ENCODE peak calls at places on chromosomes 5 and 9, in five cellular contexts. S, G, P, E and M are unnamed samples.

GRCh38 chr5:54883374-54884194 is 101.8 kb downstream of the ESM1 start:
- DNase-seq in S (no peak), G (no peak), P (peak; percentile 66), E (no peak), M (peak; percentile 74)

GRCh38 chr9:33620738-33621439 is 96.8 kb downstream of the ANKRD18B start:
- DNase-seq in S (no peak), G (peak; percentile 62), P (peak; percentile 79), E (no peak), M (no peak)

GRCh38 chr9:137672907-137673791 is 54.3 kb downstream of the EHMT1 start:
- DNase-seq in S (peak; percentile 36), G (peak; percentile 70), P (peak; percentile 86), E (peak; percentile 70), M (peak; percentile 77)

GRCh38 chr5:100566382-100567141 is 31.4 kb downstream of the FAM174A start:
- DNase-seq in S (no peak), G (no peak), P (no peak), E (no peak), M (no peak)

GRCh38 chr9:101458955-101459631 is 23.5 kb upstream of the ALDOB start:
- DNase-seq in S (peak; percentile 79), G (peak; percentile 71), P (peak; percentile 80), E (peak; percentile 85), M (peak; percentile 75)

GRCh38 chr5:43680286-43680685 is 77.3 kb downstream of the NNT start:
- DNase-seq in S (no peak), G (no peak), P (no peak), E (no peak), M (no peak)

GRCh38 chr9:79301549-79301948 is 270.2 kb upstream of the TLE4 start:
- DNase-seq in S (no peak), G (no peak), P (no peak), E (no peak), M (peak; percentile 51)

GRCh38 chr5:173055722-173055982 is 500 bp upstream of the CREBRF start:
- DNase-seq in S (no peak), G (no peak), P (peak; percentile 31), E (peak; percentile 28), M (peak; percentile 29)

GRCh38 chr9:87766697-87767096 is 40.8 kb downstream of the CTSL start:
- DNase-seq in S (peak; percentile 47), G (peak; percentile 92), P (no peak), E (no peak), M (no peak)

GRCh38 chr5:10678236-10678635 is 82.8 kb downstream of the DAP start:
- DNase-seq in S (no peak), G (no peak), P (peak; percentile 39), E (no peak), M (no peak)

GRCh38 chr9:2755285-2755684 is 38.0 kb downstream of the KCNV2 start:
- DNase-seq in S (no peak), G (no peak), P (no peak), E (no peak), M (peak; percentile 72)

GRCh38 chr5:14374100-14374499 is 207.5 kb upstream of the OTULINL start:
- DNase-seq in S (no peak), G (no peak), P (no peak), E (no peak), M (no peak)

DNA sequence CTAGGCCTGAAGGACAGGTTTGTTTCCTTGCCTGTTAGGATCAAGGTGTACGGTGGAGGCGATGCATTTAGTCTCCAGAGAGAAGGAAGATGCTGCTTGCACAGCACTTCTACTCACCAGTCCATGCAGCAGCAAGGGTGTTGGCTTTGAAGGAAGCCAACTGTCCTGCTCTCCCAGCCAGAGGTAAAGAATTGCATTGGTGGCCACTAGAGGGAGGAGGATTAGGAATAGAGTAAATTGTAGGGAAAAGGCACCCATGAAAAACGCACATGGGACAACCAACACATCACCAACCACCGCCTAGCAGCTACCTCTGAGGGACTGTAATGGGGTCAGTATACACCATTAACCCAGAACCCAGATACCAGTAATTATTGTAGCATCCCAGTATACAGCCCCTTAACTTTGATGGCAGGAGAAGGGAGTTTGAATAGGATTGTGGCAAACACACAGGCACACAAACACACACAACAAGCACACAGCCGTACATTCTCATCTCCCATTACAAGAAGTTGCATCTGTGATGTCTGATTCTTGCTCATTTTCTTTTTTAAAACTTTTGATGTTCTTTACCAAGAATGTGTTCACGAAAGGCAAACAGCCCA is 267.7 kb downstream of the ADAMTS6 start:
- DNase-seq in S (peak; percentile 26), G (peak; percentile 45), P (peak; percentile 38), E (no peak), M (peak; percentile 48)
- TF ChIP-seq EZH2phosphoT487 in S (no peak), G (no peak), P (no peak), E (no peak), M (no peak)

DNA sequence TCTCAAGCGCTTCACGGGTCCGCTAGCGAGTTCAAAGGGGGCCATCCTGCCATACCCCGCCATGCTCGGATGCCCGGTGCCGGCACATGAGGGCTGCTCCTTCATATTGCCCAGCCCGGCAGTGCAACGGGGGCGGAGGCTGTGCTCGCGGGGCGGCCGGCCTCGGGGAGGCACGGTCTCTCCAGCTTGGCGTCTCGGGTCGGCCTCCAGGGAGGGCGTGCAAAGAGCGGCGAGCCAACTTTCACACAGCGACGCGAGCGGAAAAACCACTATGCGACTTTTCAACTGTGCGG is 456.1 kb downstream of the RAB3C start:
- DNase-seq in S (no peak), G (no peak), P (peak; percentile 77), E (no peak), M (peak; percentile 53)
- H3K9ac ChIP-seq in S (no peak overlapping the region), G (peak overlapping the region; percentile 57), P (peak overlapping the region; percentile 88), E (peak overlapping the region; percentile 70), M (no peak overlapping the region)

GRCh38 chr9:131284856-131285255 is 4.7 kb upstream of the PLPP7 start:
- DNase-seq in S (no peak), G (no peak), P (no peak), E (no peak), M (no peak)
- TF ChIP-seq EZH2phosphoT487 in S (no peak), G (no peak), P (no peak), E (no peak), M (no peak)

GRCh38 chr5:65933295-65933694 is 6.9 kb downstream of the ERBIN start:
- DNase-seq in S (no peak), G (no peak), P (no peak), E (no peak), M (no peak)
- H3K9ac ChIP-seq in S (no peak overlapping the region), G (no peak overlapping the region), P (no peak overlapping the region), E (no peak overlapping the region), M (no peak overlapping the region)